ENCODE peak calls at places on chromosomes 3 and 15, in six cellular contexts. X, L, G, U, Q and O are unnamed samples.
A peak's percentile ranks its signal among the peaks of the same experiment; 100 is the strongest.

GRCh38 chr3:77236118-77236517 is 196.2 kb downstream of the ROBO2 start:
- DNase-seq in X (no peak), L (no peak), G (no peak), U (no peak), Q (no peak), O (no peak)

GRCh38 chr3:12439161-12439560 is 45.1 kb upstream of the TSEN2 start:
- DNase-seq in X (no peak), L (no peak), G (no peak), U (no peak), Q (no peak), O (no peak)

GRCh38 chr3:27127879-27128278 is 241.3 kb downstream of the NEK10 start:
- DNase-seq in X (no peak), L (no peak), G (no peak), U (no peak), Q (no peak), O (no peak)

GRCh38 chr3:64225695-64226499 is 631 bp upstream of the PRICKLE2 start:
- DNase-seq in X (no peak), L (no peak), G (no peak), U (no peak), Q (no peak), O (no peak)

GRCh38 chr3:141087071-141087824 is 36.1 kb downstream of the SPSB4 start:
- DNase-seq in X (no peak), L (no peak), G (peak; percentile 51), U (no peak), Q (no peak), O (no peak)

GRCh38 chr3:7788881-7789280 is 712.7 kb upstream of the LMCD1 start:
- DNase-seq in X (no peak), L (no peak), G (no peak), U (peak; percentile 62), Q (no peak), O (no peak)

GRCh38 chr3:128845695-128846491 is 33.5 kb upstream of the ACAD9 start:
- DNase-seq in X (no peak), L (no peak), G (peak; percentile 96), U (peak; percentile 35), Q (peak; percentile 79), O (no peak)

GRCh38 chr3:173552526-173552925 is 155.0 kb downstream of the NLGN1 start:
- DNase-seq in X (no peak), L (no peak), G (no peak), U (no peak), Q (no peak), O (no peak)

GRCh38 chr3:9778518-9779129 is 8.9 kb upstream of the CAMK1 start:
- DNase-seq in X (no peak), L (no peak), G (no peak), U (no peak), Q (no peak), O (no peak)

GRCh38 chr3:46669191-46669999 is 24.1 kb downstream of the ALS2CL start:
- DNase-seq in X (no peak), L (no peak), G (no peak), U (no peak), Q (peak; percentile 45), O (peak; percentile 40)

GRCh38 chr15:99921086-99921485 is 187.8 kb upstream of the LYSMD4 start:
- DNase-seq in X (no peak), L (no peak), G (no peak), U (no peak), Q (no peak), O (no peak)

GRCh38 chr3:134333522-134334181 is 40.6 kb downstream of the AMOTL2 start:
- DNase-seq in X (no peak), L (no peak), G (no peak), U (no peak), Q (peak; percentile 28), O (no peak)

DNA sequence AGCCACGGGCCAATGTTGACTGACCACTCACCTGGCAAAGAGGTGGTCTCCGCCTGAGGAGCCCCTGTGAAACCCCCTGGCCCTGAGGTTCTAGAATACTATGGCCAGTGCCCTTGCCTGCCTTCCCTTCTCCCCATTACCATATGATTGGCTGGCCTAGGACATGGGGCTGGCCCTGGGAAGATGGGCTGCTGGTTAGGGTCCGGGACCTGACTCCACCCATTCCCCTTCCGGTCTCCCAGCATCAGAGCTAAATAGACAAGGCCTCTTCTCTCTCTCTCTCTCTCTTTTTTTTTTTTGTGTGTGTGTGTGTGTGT is 3.8 kb downstream of the CSK start:
- DNase-seq in X (no peak), L (no peak), G (no peak), U (no peak), Q (no peak), O (no peak)
- H3K4me3 ChIP-seq in X (no peak overlapping the region), L (no peak overlapping the region), G (no peak overlapping the region), U (no peak overlapping the region), Q (no peak overlapping the region), O (no peak overlapping the region)

GRCh38 chr3:10852031-10852795 is 36.2 kb downstream of the SLC6A11 start:
- DNase-seq in X (no peak), L (no peak), G (no peak), U (no peak), Q (no peak), O (no peak)

GRCh38 chr3:10845839-10846656 is 30.0 kb downstream of the SLC6A11 start:
- DNase-seq in X (no peak), L (no peak), G (no peak), U (no peak), Q (no peak), O (no peak)

GRCh38 chr3:10845240-10845761 is 29.3 kb downstream of the SLC6A11 start:
- DNase-seq in X (no peak), L (no peak), G (no peak), U (no peak), Q (no peak), O (no peak)

GRCh38 chr3:10846657-10846975 is 30.6 kb downstream of the SLC6A11 start:
- DNase-seq in X (no peak), L (no peak), G (no peak), U (no peak), Q (no peak), O (no peak)

GRCh38 chr3:10848261-10848660 is 32.2 kb downstream of the SLC6A11 start:
- DNase-seq in X (no peak), L (no peak), G (no peak), U (peak; percentile 77), Q (no peak), O (no peak)
- H3K27me3 ChIP-seq in X (peaks cover 3% of the 10 kb centered on the region), L (peaks cover 3% of the 10 kb centered on the region), G (no peaks in the 10 kb centered on the region), U (no peaks in the 10 kb centered on the region), Q (no peaks in the 10 kb centered on the region), O (no peaks in the 10 kb centered on the region)

DNA sequence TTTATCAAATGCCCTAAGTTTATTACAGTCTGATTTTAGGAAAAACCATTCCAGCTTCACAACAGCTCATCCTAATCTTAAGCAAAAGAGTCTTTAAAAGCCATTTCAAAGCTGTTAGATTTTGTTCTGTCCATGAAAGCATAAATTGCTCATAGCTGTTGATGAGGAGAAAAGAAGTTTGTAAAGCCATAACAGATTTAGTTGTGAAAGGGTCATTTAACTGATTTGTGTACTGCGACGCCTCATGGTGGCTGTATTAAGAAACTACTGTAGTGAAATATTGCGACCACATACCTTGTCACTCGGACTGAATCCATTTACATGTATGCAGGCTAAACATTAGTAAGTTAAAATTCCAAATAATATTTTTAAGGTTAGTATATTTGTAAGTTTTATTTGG is 20.9 kb downstream of the BBX start:
- DNase-seq in X (no peak), L (no peak), G (no peak), U (peak; percentile 10), Q (no peak), O (no peak)
- TF ChIP-seq CTCF in X (no peak), L (peak; percentile 68), G (peak; percentile 46), U (no peak), Q (no peak), O (peak; percentile 17)

DNA sequence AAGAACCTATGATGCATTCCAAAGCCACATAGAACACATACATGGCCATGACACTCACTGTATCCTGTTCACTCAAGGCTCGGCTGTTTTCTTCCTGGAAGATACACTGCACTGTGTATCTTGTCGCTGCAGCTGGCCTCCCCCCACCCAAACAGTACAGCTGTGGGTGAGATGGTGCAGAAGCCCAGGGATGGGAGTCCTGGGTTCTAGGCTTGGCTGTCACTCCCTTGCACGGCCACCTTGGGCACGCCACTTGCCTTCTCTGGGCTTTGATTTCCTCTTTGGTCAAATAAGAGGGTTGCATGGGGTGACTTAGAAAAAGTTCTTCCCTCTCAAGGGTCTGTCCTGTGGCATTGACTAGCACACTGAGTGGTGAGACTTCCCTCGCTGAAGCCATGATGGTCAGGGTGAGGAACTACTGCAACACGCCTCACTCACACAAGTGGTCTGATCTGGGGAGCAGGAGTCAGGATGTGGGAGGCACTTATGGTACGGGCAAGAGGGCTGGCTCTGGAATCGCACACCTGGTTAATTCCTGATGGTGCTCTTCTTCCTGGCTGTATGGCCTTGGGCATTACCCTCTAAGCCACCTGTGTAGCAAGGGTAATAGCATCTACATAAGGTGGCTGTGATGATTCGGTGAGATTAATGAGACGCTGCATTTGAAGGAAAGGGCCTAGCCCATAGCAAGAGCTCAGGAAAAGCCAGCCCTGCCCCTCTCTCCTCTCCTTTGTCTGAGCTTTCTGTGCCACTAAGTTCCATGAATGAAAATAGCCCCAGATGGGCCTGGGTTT is 44.0 kb downstream of the ANP32A start:
- DNase-seq in X (no peak), L (no peak), G (no peak), U (no peak), Q (no peak), O (peak; percentile 44)
- H3K4me3 ChIP-seq in X (no peak overlapping the region), L (no peak overlapping the region), G (no peak overlapping the region), U (no peak overlapping the region), Q (no peak overlapping the region), O (no peak overlapping the region)